ENCODE peak calls at places on chromosomes 4 and X, in eight cellular contexts. Y is Panc1, F is IMR-90, Q is coronary artery, R is AG10803, W is fibroblast of the aortic adventitia, P is LNCaP clone FGC, J is cardiac fibroblast. N is an unnamed sample.

GRCh38 chr4:123603165-123603564 is 206.6 kb downstream of the SPRY1 start:
- DNase-seq in Y (no peak), F (peak; percentile 36), Q (no peak), R (no peak), W (peak; percentile 24), P (no peak), J (peak; percentile 67), N (no peak)

GRCh38 chr4:81527115-81527514 is 55.4 kb upstream of the RASGEF1B start:
- DNase-seq in Y (no peak), F (no peak), Q (no peak), R (no peak), W (no peak), P (no peak), J (no peak), N (no peak)

GRCh38 chrX:15336023-15336413 is 695 bp upstream of the PIGA start:
- DNase-seq in Y (no peak), F (peak; percentile 84), Q (no peak), R (peak; percentile 47), W (peak; percentile 70), P (peak; percentile 42), J (peak; percentile 77), N (peak; percentile 2)

GRCh38 chr4:186932196-186932595 is 208.5 kb upstream of the FAT1 start:
- DNase-seq in Y (no peak), F (no peak), Q (no peak), R (no peak), W (no peak), P (no peak), J (no peak), N (no peak)

GRCh38 chr4:52244773-52245360 is 193.8 kb downstream of the SPATA18 start:
- DNase-seq in Y (no peak), F (no peak), Q (no peak), R (no peak), W (no peak), P (no peak), J (no peak), N (no peak)

GRCh38 chr4:32400870-32401269 is 1680.7 kb downstream of the PCDH7 start:
- DNase-seq in Y (no peak), F (no peak), Q (no peak), R (no peak), W (no peak), P (no peak), J (no peak), N (no peak)

GRCh38 chr4:36394352-36394903 is 113.0 kb downstream of the DTHD1 start:
- DNase-seq in Y (no peak), F (no peak), Q (no peak), R (no peak), W (no peak), P (peak; percentile 50), J (no peak), N (no peak)

GRCh38 chr4:6660430-6660829 is 19.9 kb downstream of the MRFAP1 start:
- DNase-seq in Y (no peak), F (no peak), Q (no peak), R (no peak), W (no peak), P (no peak), J (no peak), N (no peak)

GRCh38 chrX:103063191-103063845 is 653 bp downstream of the BEX1 start:
- DNase-seq in Y (no peak), F (peak; percentile 12), Q (no peak), R (peak; percentile 11), W (peak; percentile 39), P (no peak), J (peak; percentile 48), N (peak; percentile 18)

GRCh38 chr4:56870927-56871326 is 36.8 kb upstream of the REST start:
- DNase-seq in Y (no peak), F (peak; percentile 35), Q (no peak), R (peak; percentile 87), W (peak; percentile 68), P (no peak), J (no peak), N (no peak)

GRCh38 chrX:94751611-94752010 is 1077.6 kb downstream of the FAM133A start:
- DNase-seq in Y (no peak), F (no peak), Q (no peak), R (no peak), W (no peak), P (no peak), J (no peak), N (no peak)

GRCh38 chr4:68906238-68907137 is 45.1 kb downstream of the UGT2A3 start:
- DNase-seq in Y (no peak), F (no peak), Q (no peak), R (no peak), W (peak; percentile 69), P (no peak), J (no peak), N (no peak)

GRCh38 chr4:101393256-101393655 is 45.9 kb upstream of the PPP3CA start:
- DNase-seq in Y (no peak), F (peak; percentile 65), Q (no peak), R (peak; percentile 51), W (peak; percentile 16), P (no peak), J (peak; percentile 64), N (peak; percentile 31)

GRCh38 chr4:35525192-35525978 is 718.9 kb downstream of the ARAP2 start:
- DNase-seq in Y (no peak), F (no peak), Q (no peak), R (no peak), W (no peak), P (no peak), J (no peak), N (no peak)

GRCh38 chr4:4386296-4386735 is 586 bp upstream of the NSG1 start:
- DNase-seq in Y (no peak), F (no peak), Q (no peak), R (no peak), W (no peak), P (no peak), J (peak; percentile 26), N (no peak)

GRCh38 chr4:185004562-185005208 is 13.6 kb upstream of the HELT start:
- DNase-seq in Y (no peak), F (no peak), Q (no peak), R (no peak), W (no peak), P (no peak), J (no peak), N (no peak)

GRCh38 chr4:48518143-48518542 is 28.1 kb downstream of the ZAR1 start:
- DNase-seq in Y (no peak), F (peak; percentile 46), Q (no peak), R (no peak), W (no peak), P (no peak), J (no peak), N (no peak)

GRCh38 chr4:139247656-139248238 is 32.3 kb downstream of the MGARP start:
- DNase-seq in Y (no peak), F (peak; percentile 23), Q (no peak), R (no peak), W (no peak), P (no peak), J (peak; percentile 15), N (no peak)

GRCh38 chr4:27154706-27155105 is 294.1 kb downstream of the STIM2 start:
- DNase-seq in Y (no peak), F (peak; percentile 44), Q (no peak), R (peak; percentile 25), W (peak; percentile 66), P (no peak), J (peak; percentile 5), N (peak; percentile 88)

GRCh38 chr4:86816463-86817107 is 32.6 kb downstream of the SLC10A6 start:
- DNase-seq in Y (no peak), F (peak; percentile 24), Q (no peak), R (peak; percentile 89), W (peak; percentile 88), P (no peak), J (no peak), N (no peak)

DNA sequence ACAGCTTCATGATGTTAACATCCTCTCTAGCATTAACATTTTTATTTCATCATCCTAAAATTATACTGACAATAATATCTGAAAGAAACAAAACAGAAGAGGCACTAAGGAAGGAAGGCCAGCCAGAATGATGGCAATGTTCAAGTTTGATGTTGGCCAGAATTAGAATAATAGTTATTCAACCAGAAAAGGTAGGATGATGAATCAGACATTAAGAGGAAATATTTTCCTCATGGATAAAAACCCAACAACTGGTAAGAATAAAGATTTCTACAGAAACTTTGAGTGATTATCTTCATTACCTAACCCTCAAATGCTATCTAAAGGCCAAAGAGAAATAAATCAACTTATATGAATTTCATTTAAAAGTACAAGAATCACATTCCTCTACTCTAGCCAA is 105.2 kb downstream of the PDE5A start:
- DNase-seq in Y (no peak), F (no peak), Q (no peak), R (no peak), W (peak; percentile 68), P (no peak), J (no peak), N (no peak)
- H3K4me3 ChIP-seq in Y (no peak overlapping the region), F (no peak overlapping the region), Q (no peak overlapping the region), R (no peak overlapping the region), W (no peak overlapping the region), P (no peak overlapping the region), J (no peak overlapping the region), N (no peak overlapping the region)

GRCh38 chr4:105630670-105631655 is 77.5 kb downstream of the INTS12 start:
- DNase-seq in Y (no peak), F (no peak), Q (no peak), R (no peak), W (no peak), P (no peak), J (peak; percentile 6), N (no peak)
- TF ChIP-seq CTCF in Y (no peak), F (no peak), Q (no peak), R (no peak), W (no peak), P (no peak), J (no peak), N (no peak)

GRCh38 chr4:15920723-15921591 is 17.6 kb downstream of the FGFBP1 start:
- DNase-seq in Y (peak; percentile 79), F (peak; percentile 99), Q (no peak), R (peak; percentile 96), W (peak; percentile 98), P (no peak), J (peak; percentile 98), N (peak; percentile 96)
- H3K4me3 ChIP-seq in Y (no peak overlapping the region), F (no peak overlapping the region), Q (no peak overlapping the region), R (no peak overlapping the region), W (no peak overlapping the region), P (no peak overlapping the region), J (no peak overlapping the region), N (no peak overlapping the region)

DNA sequence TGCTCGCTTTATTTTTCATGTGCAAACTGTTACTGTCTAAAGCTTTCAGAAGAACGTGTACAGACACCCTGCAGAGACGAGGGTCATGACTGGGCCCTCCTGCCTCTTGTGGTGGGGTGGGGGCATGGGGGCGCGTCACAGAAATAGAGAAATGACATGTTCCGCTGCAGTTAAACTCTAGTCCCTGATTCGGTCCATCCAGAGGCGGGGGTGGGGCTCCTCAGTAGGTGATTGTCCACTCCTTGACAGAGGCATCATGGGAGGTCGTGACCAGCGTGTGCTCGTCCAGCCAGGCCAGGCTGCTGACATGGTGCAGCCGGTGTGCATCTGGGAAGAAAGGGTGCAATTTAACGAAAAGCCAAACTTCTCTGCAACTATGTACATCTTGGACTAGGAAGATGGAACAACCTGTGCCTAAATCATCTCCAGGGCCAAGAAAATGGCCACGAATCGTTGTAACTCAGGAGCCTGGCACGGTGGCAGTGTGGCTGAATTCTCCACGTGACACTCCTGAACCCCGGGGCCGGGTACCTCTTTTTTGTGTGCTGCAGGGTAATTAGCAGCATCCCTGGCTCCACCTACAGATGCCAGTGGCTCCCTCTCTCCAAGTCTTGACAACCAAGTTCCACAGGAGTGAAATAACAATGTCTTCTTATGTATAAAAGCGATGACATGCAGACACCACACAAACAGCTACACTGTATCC is 41.3 kb downstream of the WDR1 start:
- DNase-seq in Y (no peak), F (no peak), Q (peak; percentile 68), R (no peak), W (no peak), P (no peak), J (no peak), N (no peak)
- TF ChIP-seq CTCF in Y (no peak), F (no peak), Q (no peak), R (no peak), W (no peak), P (no peak), J (no peak), N (no peak)

N was measured in astrocyte of the cerebellum.